ENCODE peak calls at places on chromosomes 6 and 20, in seven cellular contexts. B, G, N, Q, M, H and I are unnamed samples.
A peak's percentile ranks its signal among the peaks of the same experiment; 100 is the strongest.

GRCh38 chr20:62155428-62156253 is 12.1 kb downstream of the SS18L1 start:
- DNase-seq in H (no peak), B (no peak), Q (no peak), G (peak; percentile 85), M (no peak), N (no peak), I (no peak)

GRCh38 chr6:142713959-142714358 is 231.0 kb downstream of the HIVEP2 start:
- DNase-seq in N (no peak), G (no peak), Q (no peak), M (no peak), B (no peak), H (no peak), I (no peak)

GRCh38 chr6:105207524-105208269 is 27.9 kb upstream of the POPDC3 start:
- DNase-seq in N (no peak), B (no peak), M (no peak), H (no peak), G (no peak), Q (no peak), I (no peak)

GRCh38 chr6:6085928-6086668 is 79.4 kb upstream of the NRN1 start:
- DNase-seq in Q (no peak), N (no peak), G (no peak), B (no peak), M (no peak), H (no peak), I (no peak)

GRCh38 chr6:13653296-13653695 is 38.2 kb downstream of the NOL7 start:
- DNase-seq in Q (no peak), G (peak; percentile 11), M (no peak), B (no peak), H (no peak), N (no peak), I (no peak)

GRCh38 chr6:168943231-168943905 is 310.3 kb downstream of the THBS2 start:
- DNase-seq in G (no peak), Q (no peak), H (no peak), M (no peak), B (no peak), N (no peak), I (no peak)

GRCh38 chr20:47269309-47270165 is 87.0 kb downstream of the ZMYND8 start:
- DNase-seq in G (no peak), B (no peak), H (no peak), Q (no peak), N (no peak), M (no peak), I (no peak)

GRCh38 chr6:148530394-148530923 is 187.8 kb downstream of the SASH1 start:
- DNase-seq in Q (no peak), B (peak; percentile 62), N (no peak), G (no peak), H (no peak), M (no peak), I (no peak)

GRCh38 chr6:71072508-71072907 is 115.6 kb upstream of the B3GAT2 start:
- DNase-seq in B (no peak), H (no peak), Q (no peak), N (no peak), G (no peak), M (no peak), I (no peak)

GRCh38 chr6:105163186-105163585 is 16.6 kb downstream of the POPDC3 start:
- DNase-seq in H (no peak), N (no peak), Q (no peak), M (no peak), G (no peak), B (no peak), I (no peak)

GRCh38 chr6:78593898-78594666 is 273.3 kb upstream of the IRAK1BP1 start:
- DNase-seq in Q (no peak), G (no peak), H (no peak), M (no peak), B (no peak), N (no peak), I (no peak)

GRCh38 chr20:34970193-34971037 is 14.7 kb downstream of the MYH7B start:
- DNase-seq in Q (no peak), N (no peak), G (no peak), B (no peak), M (no peak), H (no peak), I (no peak)

GRCh38 chr6:15033850-15034203 is 212.0 kb upstream of the JARID2 start:
- DNase-seq in Q (no peak), B (no peak), N (no peak), H (no peak), M (no peak), G (no peak), I (no peak)

GRCh38 chr6:38489951-38490350 is 149.8 kb downstream of the BTBD9 start:
- DNase-seq in B (no peak), G (no peak), M (no peak), Q (no peak), H (no peak), N (no peak), I (no peak)

GRCh38 chr20:62482136-62482833 is 6.5 kb upstream of the GATA5 start:
- DNase-seq in N (no peak), H (no peak), G (no peak), M (no peak), Q (no peak), B (no peak), I (no peak)

GRCh38 chr6:77177470-77177869 is 285.8 kb downstream of the HTR1B start:
- DNase-seq in N (no peak), B (no peak), Q (no peak), M (no peak), H (no peak), G (no peak), I (no peak)

GRCh38 chr6:141548969-141549368 is 583.8 kb upstream of the GJE1 start:
- DNase-seq in G (no peak), M (no peak), Q (no peak), H (no peak), N (no peak), B (peak; percentile 53), I (no peak)

GRCh38 chr6:36290668-36291620 is 21.1 kb downstream of the PNPLA1 start:
- DNase-seq in Q (no peak), H (no peak), N (no peak), B (peak; percentile 15), M (no peak), G (peak; percentile 30), I (no peak)